ENCODE peak calls at places on chromosome 2, in four cellular contexts. D is GM12878, Z is HCT116, M is SK-N-SH. H is an unnamed sample.

GRCh38 chr2:223956267-223956666 is 996 bp upstream of the MRPL44 start:
- DNase-seq in D (no peak), Z (no peak), M (no peak), H (no peak)

GRCh38 chr2:225458431-225459117 is 59.1 kb downstream of the NYAP2 start:
- DNase-seq in D (no peak), Z (no peak), M (no peak), H (no peak)

GRCh38 chr2:46825958-46826897 is 89.4 kb downstream of the MCFD2 start:
- DNase-seq in D (no peak), Z (no peak), M (no peak), H (no peak)

GRCh38 chr2:228066416-228066815 is 115.1 kb downstream of the SPHKAP start:
- DNase-seq in D (no peak), Z (no peak), M (no peak), H (no peak)

GRCh38 chr2:238914648-238915015 is 66.7 kb downstream of the TWIST2 start:
- DNase-seq in D (no peak), Z (no peak), M (no peak), H (no peak)

GRCh38 chr2:6944546-6944945 is 27.3 kb downstream of the RNF144A start:
- DNase-seq in D (no peak), Z (no peak), M (no peak), H (no peak)

GRCh38 chr2:98454073-98454472 is 9.4 kb downstream of the INPP4A start:
- DNase-seq in D (no peak), Z (no peak), M (no peak), H (no peak)

GRCh38 chr2:166900700-166901099 is 12.4 kb downstream of the XIRP2 start:
- DNase-seq in D (no peak), Z (no peak), M (no peak), H (peak)

GRCh38 chr2:234968633-234969328 is 17.0 kb downstream of the SH3BP4 start:
- DNase-seq in D (no peak), Z (no peak), M (no peak), H (no peak)

GRCh38 chr2:24016376-24016761 is 6.5 kb downstream of the MFSD2B start:
- DNase-seq in D (no peak), Z (no peak), M (peak), H (no peak)

GRCh38 chr2:2528801-2529200 is 197.7 kb upstream of the MYT1L start:
- DNase-seq in D (no peak), Z (no peak), M (no peak), H (no peak)

GRCh38 chr2:119423041-119423440 is 8.6 kb upstream of the TMEM37 start:
- DNase-seq in D (no peak), Z (no peak), M (no peak), H (no peak)

GRCh38 chr2:122236152-122236892 is 480.9 kb downstream of the TSN start:
- DNase-seq in D (no peak), Z (no peak), M (peak), H (peak)

GRCh38 chr2:45218931-45219339 is 209.7 kb upstream of the SIX2 start:
- DNase-seq in D (no peak), Z (no peak), M (no peak), H (peak)

GRCh38 chr2:222622900-222623299 is 33.0 kb downstream of the FARSB start:
- DNase-seq in D (no peak), Z (no peak), M (no peak), H (no peak)

GRCh38 chr2:27683390-27684071 is 19.8 kb downstream of the SLC4A1AP start:
- DNase-seq in D (peak), Z (peak), M (peak), H (peak)

GRCh38 chr2:131126436-131126835 is 21.3 kb downstream of the PLEKHB2 start:
- DNase-seq in D (no peak), Z (no peak), M (no peak), H (no peak)

GRCh38 chr2:225889452-225889851 is 489.9 kb downstream of the NYAP2 start:
- DNase-seq in D (no peak), Z (peak), M (peak), H (peak)

GRCh38 chr2:55862269-55862668 is 61.3 kb downstream of the EFEMP1 start:
- DNase-seq in D (no peak), Z (no peak), M (no peak), H (no peak)

GRCh38 chr2:72895154-72895553 is 7.9 kb downstream of the SPR start:
- DNase-seq in D (no peak), Z (no peak), M (no peak), H (no peak)

GRCh38 chr2:3904061-3904460 is 200.7 kb downstream of the DCDC2C start:
- DNase-seq in D (no peak), Z (no peak), M (no peak), H (no peak)

GRCh38 chr2:147665035-147665434 is 179.8 kb upstream of the ACVR2A start:
- DNase-seq in D (no peak), Z (no peak), M (no peak), H (no peak)

GRCh38 chr2:218228366-218229092 is 11.5 kb downstream of the ARPC2 start:
- DNase-seq in D (no peak), Z (no peak), M (no peak), H (no peak)

GRCh38 chr2:19474128-19474527 is 115.7 kb upstream of the OSR1 start:
- DNase-seq in D (peak), Z (no peak), M (no peak), H (no peak)

GRCh38 chr2:63776382-63776781 is 65.3 kb upstream of the UGP2 start:
- DNase-seq in D (no peak), Z (no peak), M (no peak), H (no peak)

GRCh38 chr2:147709655-147710054 is 135.2 kb upstream of the ACVR2A start:
- DNase-seq in D (no peak), Z (no peak), M (no peak), H (no peak)

GRCh38 chr2:208426414-208426813 is 19.8 kb downstream of the PTH2R start:
- DNase-seq in D (no peak), Z (no peak), M (no peak), H (no peak)

GRCh38 chr2:61877571-61878245 is 10.7 kb downstream of the CCT4 start:
- DNase-seq in D (no peak), Z (no peak), M (no peak), H (no peak)

GRCh38 chr2:25673170-25674002 is at the start of gene DTNB:
- DNase-seq in D (no peak), Z (no peak), M (peak), H (peak)

GRCh38 chr2:161981016-161981415 is 93.0 kb downstream of the DPP4 start:
- DNase-seq in D (no peak), Z (no peak), M (no peak), H (no peak)

GRCh38 chr2:161983010-161983651 is 90.9 kb downstream of the DPP4 start:
- DNase-seq in D (no peak), Z (no peak), M (no peak), H (no peak)

GRCh38 chr2:161981679-161982300 is 92.2 kb downstream of the DPP4 start:
- DNase-seq in D (no peak), Z (no peak), M (no peak), H (no peak)

GRCh38 chr2:161983896-161984295 is 90.1 kb downstream of the DPP4 start:
- DNase-seq in D (no peak), Z (no peak), M (no peak), H (no peak)

DNA sequence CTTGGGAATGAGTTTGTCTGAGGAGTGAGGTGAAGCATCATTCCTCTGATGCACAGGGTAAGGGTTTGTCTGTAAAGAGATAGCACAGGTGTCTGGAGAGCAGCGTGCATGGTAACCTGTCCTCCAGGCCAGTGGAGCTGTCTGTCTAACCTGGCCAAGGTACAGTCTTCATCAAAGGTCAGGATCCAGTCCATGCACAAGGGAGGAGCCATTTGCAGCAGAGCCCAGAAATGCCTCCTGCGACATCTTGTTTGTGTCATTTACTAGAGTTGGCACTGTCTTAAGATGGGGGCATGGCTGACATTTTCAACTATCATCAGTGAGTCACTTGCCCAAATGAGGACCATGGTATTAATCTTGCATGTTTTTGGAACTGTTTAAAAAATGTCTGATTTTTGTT is 91.5 kb downstream of the DPP4 start:
- DNase-seq in D (no peak), Z (no peak), M (no peak), H (no peak)
- TF ChIP-seq JUND in D (no peak), Z (no peak), M (no peak), H (no peak)

GRCh38 chr2:141946016-141946415 is 184.8 kb downstream of the LRP1B start:
- DNase-seq in D (no peak), Z (no peak), M (no peak), H (no peak)
- TF ChIP-seq JUND in D (no peak), Z (no peak), M (no peak), H (no peak)

DNA sequence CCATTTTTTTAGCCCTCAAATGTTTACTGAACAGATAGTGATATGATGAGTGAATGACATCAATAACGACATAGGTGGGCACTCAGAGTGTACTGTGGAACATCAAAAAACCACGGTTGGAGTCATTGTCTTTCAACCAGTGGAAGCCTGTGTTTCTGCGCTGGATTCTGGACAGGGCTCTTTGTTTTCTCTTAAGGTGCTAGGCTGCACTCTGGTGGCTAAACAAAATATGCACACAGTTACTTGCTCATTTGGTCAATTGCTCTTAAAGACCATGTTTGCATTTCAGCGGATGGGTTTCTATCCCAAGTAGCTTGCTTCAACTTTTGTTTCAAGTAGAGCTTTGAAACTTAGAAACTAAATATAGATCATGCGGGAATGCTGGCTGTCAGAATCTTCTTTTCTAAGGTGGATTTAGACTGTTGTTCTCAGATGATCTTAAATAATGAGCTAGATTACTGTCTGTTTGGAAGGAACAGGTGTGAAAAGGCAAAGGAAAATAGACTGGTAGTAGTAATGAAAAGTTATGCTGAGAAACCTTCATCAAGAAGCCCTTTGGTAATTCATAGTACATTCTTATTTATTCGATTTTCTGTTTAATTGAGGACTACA is 48.5 kb upstream of the LYPD6B start:
- DNase-seq in D (peak), Z (peak), M (peak), H (peak)
- TF ChIP-seq JUND in D (no peak), Z (no peak), M (no peak), H (no peak)

GRCh38 chr2:127293758-127294562 is at the start of gene ERCC3:
- DNase-seq in D (peak), Z (peak), M (peak), H (peak)
- TF ChIP-seq JUND in D (peak), Z (peak), M (no peak), H (no peak)

H was measured in T47D.